ENCODE peak calls at places on chromosomes 7 and 10, in five cellular contexts. I, A, L, H and Z are unnamed samples.

GRCh38 chr10:99551158-99551557 is 18.4 kb downstream of the NKX2-3 start:
- DNase-seq in H (peak), I (no peak), L (peak), A (no peak), Z (peak)

GRCh38 chr7:27745064-27745583 is 5.2 kb downstream of the TAX1BP1 start:
- DNase-seq in H (peak), I (no peak), L (no peak), A (no peak), Z (no peak)

GRCh38 chr10:119270893-119271361 is 63.6 kb downstream of the GRK5 start:
- DNase-seq in A (peak), L (peak), H (peak), I (peak), Z (peak)

GRCh38 chr7:13226385-13226784 is 539.0 kb downstream of the ARL4A start:
- DNase-seq in I (no peak), A (no peak), H (no peak), L (no peak), Z (no peak)

GRCh38 chr7:7869036-7869435 is 99.6 kb upstream of the GLCCI1 start:
- DNase-seq in H (no peak), L (no peak), I (no peak), A (no peak), Z (no peak)

GRCh38 chr7:133502498-133502897 is 249.6 kb downstream of the EXOC4 start:
- DNase-seq in A (no peak), L (no peak), H (no peak), I (no peak), Z (no peak)

GRCh38 chr7:151925446-151926335 is 30.6 kb upstream of the GALNTL5 start:
- DNase-seq in I (peak), H (peak), A (peak), L (peak), Z (peak)

GRCh38 chr10:35789996-35790395 is 147.9 kb upstream of the FZD8 start:
- DNase-seq in I (no peak), L (no peak), H (peak), A (no peak), Z (no peak)

GRCh38 chr7:131235489-131236317 is 92.0 kb upstream of the MKLN1 start:
- DNase-seq in L (no peak), I (no peak), H (peak), A (no peak), Z (no peak)

GRCh38 chr7:92766461-92767003 is 69.8 kb downstream of the CDK6 start:
- DNase-seq in A (no peak), I (no peak), H (peak), L (no peak), Z (no peak)

GRCh38 chr10:16242859-16243613 is 193.8 kb upstream of the PTER start:
- DNase-seq in L (no peak), I (no peak), A (no peak), H (no peak), Z (no peak)

GRCh38 chr10:77111611-77112550 is 525.7 kb downstream of the KCNMA1 start:
- DNase-seq in I (peak), L (no peak), A (peak), H (peak), Z (no peak)

GRCh38 chr7:45389073-45389872 is 184.9 kb upstream of the ADCY1 start:
- DNase-seq in L (no peak), I (no peak), A (no peak), H (no peak), Z (no peak)

GRCh38 chr10:44323838-44324237 is 61.1 kb downstream of the CXCL12 start:
- DNase-seq in I (no peak), L (no peak), A (no peak), H (no peak), Z (no peak)

GRCh38 chr10:84811078-84811477 is 482.7 kb downstream of the CCSER2 start:
- DNase-seq in A (no peak), H (no peak), L (no peak), I (no peak), Z (no peak)

GRCh38 chr7:42234736-42235135 is 2.3 kb downstream of the GLI3 start:
- DNase-seq in I (no peak), H (no peak), A (no peak), L (no peak), Z (no peak)

GRCh38 chr7:94510582-94511456 is 1.2 kb downstream of the CASD1 start:
- DNase-seq in H (peak), A (peak), L (peak), I (no peak), Z (peak)

GRCh38 chr7:102287465-102288146 is 938 bp downstream of the SH2B2 start:
- DNase-seq in I (no peak), L (no peak), H (no peak), A (peak), Z (peak)

GRCh38 chr7:37416739-37417474 is 31.8 kb downstream of the ELMO1 start:
- DNase-seq in H (no peak), L (no peak), I (no peak), A (no peak), Z (no peak)

GRCh38 chr10:73730153-73730906 is 13.8 kb upstream of the SEC24C start:
- DNase-seq in L (peak), H (peak), I (peak), A (peak), Z (peak)

GRCh38 chr10:79942261-79943185 is 6.4 kb downstream of the SFTPD start:
- DNase-seq in H (no peak), L (no peak), I (no peak), A (no peak), Z (peak)

GRCh38 chr10:20957744-20958143 is 60.6 kb upstream of the NEBL start:
- DNase-seq in L (no peak), A (no peak), I (no peak), H (no peak), Z (no peak)

GRCh38 chr10:122490786-122491680 is 29.7 kb downstream of the HTRA1 start:
- DNase-seq in I (no peak), A (no peak), H (no peak), L (peak), Z (no peak)

GRCh38 chr10:32171213-32171612 is 115.0 kb upstream of the KIF5B start:
- DNase-seq in A (no peak), H (no peak), I (no peak), L (no peak), Z (peak)

GRCh38 chr10:97903128-97904025 is 53.7 kb downstream of the GOLGA7B start:
- DNase-seq in A (no peak), I (no peak), L (no peak), H (no peak), Z (no peak)

GRCh38 chr7:157832866-157833607 is 496.2 kb downstream of the DNAJB6 start:
- DNase-seq in I (no peak), H (no peak), L (no peak), A (no peak), Z (no peak)

DNA sequence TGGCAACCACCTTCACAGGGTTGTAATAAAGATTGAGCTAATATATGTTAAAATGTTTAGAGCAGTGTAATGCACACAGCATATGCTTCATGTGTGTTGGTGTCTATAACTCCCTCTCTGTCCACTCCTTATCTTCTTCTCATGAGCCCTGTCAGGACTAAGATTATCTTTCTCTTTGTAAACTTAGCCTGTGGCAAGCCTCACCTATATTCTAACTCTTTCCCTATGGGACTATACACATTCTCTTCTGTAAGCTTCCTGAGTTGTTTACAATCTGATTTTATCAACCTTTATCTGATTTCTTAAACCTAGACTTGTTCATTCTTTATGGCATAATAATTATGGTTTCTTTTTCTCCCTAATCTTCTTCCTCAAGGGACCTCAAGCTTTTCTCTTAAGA is 2.4 kb upstream of the PIP start:
- DNase-seq in L (no peak), A (no peak), I (no peak), H (no peak), Z (no peak)
- TF ChIP-seq CTCF in L (no peak), A (no peak), I (no peak), H (no peak), Z (no peak)

GRCh38 chr10:33396938-33397337 is 62.5 kb upstream of the NRP1 start:
- DNase-seq in I (no peak), H (no peak), A (no peak), L (no peak), Z (no peak)
- TF ChIP-seq CTCF in I (no peak), H (no peak), A (no peak), L (no peak), Z (no peak)

DNA sequence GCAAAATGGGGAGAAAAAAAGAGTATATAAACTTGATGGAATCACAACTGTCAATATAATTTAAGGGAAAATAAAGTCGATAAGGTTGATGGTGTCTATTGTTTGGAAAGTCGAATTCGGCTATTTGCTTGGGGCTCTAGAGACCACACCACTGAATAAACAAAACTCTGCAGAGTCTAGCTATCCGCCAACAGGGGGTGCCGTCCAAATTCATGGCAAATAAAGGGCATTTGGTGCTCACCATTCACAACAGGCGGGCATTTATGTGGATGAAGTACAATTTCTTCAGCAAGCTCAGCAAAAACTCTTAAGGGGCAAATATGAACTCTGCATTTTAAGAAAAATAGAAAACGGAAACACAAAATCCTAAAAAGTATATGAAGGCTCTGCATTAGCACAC is 23.3 kb downstream of the CD36 start:
- DNase-seq in L (no peak), A (no peak), I (no peak), H (peak), Z (no peak)
- TF ChIP-seq CTCF in L (no peak), A (no peak), I (no peak), H (peak), Z (no peak)

GRCh38 chr7:100192951-100193350 is 15.2 kb downstream of the STAG3 start:
- DNase-seq in I (no peak), A (no peak), H (no peak), L (no peak), Z (no peak)

GRCh38 chr7:100190059-100190711 is 12.5 kb downstream of the STAG3 start:
- DNase-seq in L (no peak), I (peak), H (peak), A (peak), Z (no peak)

GRCh38 chr7:100191775-100192174 is 14.1 kb downstream of the STAG3 start:
- DNase-seq in L (no peak), I (no peak), H (peak), A (no peak), Z (no peak)

GRCh38 chr7:100189061-100189460 is 11.3 kb downstream of the STAG3 start:
- DNase-seq in H (no peak), A (no peak), I (no peak), L (no peak), Z (no peak)
- TF ChIP-seq CTCF in H (no peak), A (no peak), I (no peak), L (no peak), Z (no peak)

GRCh38 chr7:142874409-142874808 is 11.1 kb downstream of the TRPV6 start:
- DNase-seq in I (no peak), A (no peak), L (no peak), H (no peak), Z (no peak)

GRCh38 chr7:142874837-142875236 is 10.7 kb downstream of the TRPV6 start:
- DNase-seq in I (no peak), L (no peak), H (no peak), A (no peak), Z (no peak)

GRCh38 chr7:142872106-142872675 is 13.4 kb downstream of the TRPV6 start:
- DNase-seq in A (no peak), L (no peak), H (no peak), I (no peak), Z (no peak)

GRCh38 chr7:142873871-142874270 is 11.7 kb downstream of the TRPV6 start:
- DNase-seq in I (no peak), A (no peak), H (no peak), L (no peak), Z (no peak)

DNA sequence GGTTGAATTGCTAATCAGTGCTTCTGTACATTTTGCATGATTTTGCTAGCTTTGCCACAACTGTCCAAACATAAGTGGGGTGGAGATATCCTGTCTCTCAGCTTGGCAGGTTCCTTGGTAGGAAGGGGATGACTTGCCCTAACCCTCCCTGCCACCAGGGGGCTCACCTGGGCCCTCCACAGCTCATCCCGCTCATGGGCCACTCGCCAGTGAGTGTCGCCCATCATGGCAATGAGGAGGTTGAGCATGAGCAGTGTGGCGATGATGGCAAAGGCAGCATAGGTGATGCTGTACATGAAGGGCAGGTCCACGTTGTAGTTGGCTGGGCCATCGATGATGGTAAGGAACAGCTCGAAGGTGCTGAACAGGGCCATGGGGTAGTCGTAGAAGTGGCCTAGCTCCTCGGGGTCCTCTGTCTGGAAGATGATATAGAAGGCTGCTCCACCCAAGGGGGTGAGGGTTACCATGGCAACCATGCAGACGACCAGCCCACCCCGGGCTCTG is 12.2 kb downstream of the TRPV6 start:
- DNase-seq in I (peak), L (no peak), H (peak), A (peak), Z (no peak)
- TF ChIP-seq CTCF in I (peak), L (peak), H (peak), A (peak), Z (no peak)

DNA sequence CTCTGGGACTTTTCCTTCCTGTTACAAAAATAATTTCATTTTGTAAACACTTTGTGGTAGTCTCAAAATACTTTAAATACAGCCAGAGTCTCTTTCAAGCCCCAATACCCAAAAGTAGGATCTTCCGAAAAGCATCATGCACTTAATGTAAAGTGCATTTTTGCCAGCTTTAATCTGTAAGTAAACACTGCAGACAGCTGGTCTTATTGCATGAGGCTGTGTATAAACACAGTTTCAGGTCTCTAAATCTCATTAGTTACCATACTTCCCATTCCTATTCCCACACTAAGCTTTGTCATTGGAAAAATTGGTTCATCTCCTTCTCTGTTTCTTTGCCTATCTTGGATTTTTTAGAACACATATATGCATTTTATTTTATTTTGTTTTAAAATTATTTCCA is 87.6 kb upstream of the GNAI1 start:
- DNase-seq in A (no peak), L (no peak), H (no peak), I (no peak), Z (no peak)
- TF ChIP-seq CTCF in A (no peak), L (no peak), H (no peak), I (no peak), Z (no peak)

GRCh38 chr7:44348851-44349781 is 23.7 kb upstream of the CAMK2B start:
- DNase-seq in L (no peak), H (no peak), I (no peak), A (no peak), Z (no peak)
- TF ChIP-seq CTCF in L (no peak), H (peak), I (no peak), A (no peak), Z (no peak)